ENCODE peak calls at places on chromosome 17, in five cellular contexts. One of them, this sample, is unnamed.

GRCh38 chr17:42878123-42878880 is 22.3 kb upstream of the G6PC1 start:
- ATAC-seq in RWPE2: no peak
- ATAC-seq in activated CD8-positive, alpha-beta T cell treated with anti-CD3 and anti-CD28 coated beads, Interleukin-2, amount 10 ng/mL, durations not matched to agents 7 days and 5 days: no peak
- ATAC-seq in right cardiac atrium: no peak
- ATAC-seq in stimulated activated memory B cell treated with anti-CD40 and anti-IgM and Interleukin-4, amounts not matched to agents 10 μg/mL and 1 μg/mL and 100 μg/mL, for 72 hours: no peak
- ATAC-seq in this sample: no peak

GRCh38 chr17:82241926-82242697 is 13.3 kb downstream of the SLC16A3 start:
- ATAC-seq in right cardiac atrium: peak
- ATAC-seq in RWPE2: peak
- ATAC-seq in activated CD8-positive, alpha-beta T cell treated with anti-CD3 and anti-CD28 coated beads, Interleukin-2, amount 10 ng/mL, durations not matched to agents 7 days and 5 days: no peak
- ATAC-seq in stimulated activated memory B cell treated with anti-CD40 and anti-IgM and Interleukin-4, amounts not matched to agents 10 μg/mL and 1 μg/mL and 100 μg/mL, for 72 hours: no peak
- ATAC-seq in this sample: peak

GRCh38 chr17:27531469-27531948 is 75.3 kb downstream of the KSR1 start:
- ATAC-seq in activated CD8-positive, alpha-beta T cell treated with anti-CD3 and anti-CD28 coated beads, Interleukin-2, amount 10 ng/mL, durations not matched to agents 7 days and 5 days: no peak
- ATAC-seq in stimulated activated memory B cell treated with anti-CD40 and anti-IgM and Interleukin-4, amounts not matched to agents 10 μg/mL and 1 μg/mL and 100 μg/mL, for 72 hours: peak
- ATAC-seq in RWPE2: no peak
- ATAC-seq in right cardiac atrium: no peak
- ATAC-seq in this sample: no peak

GRCh38 chr17:62692721-62693431 is 65.4 kb downstream of the MRC2 start:
- ATAC-seq in stimulated activated memory B cell treated with anti-CD40 and anti-IgM and Interleukin-4, amounts not matched to agents 10 μg/mL and 1 μg/mL and 100 μg/mL, for 72 hours: peak
- ATAC-seq in RWPE2: peak
- ATAC-seq in right cardiac atrium: peak
- ATAC-seq in activated CD8-positive, alpha-beta T cell treated with anti-CD3 and anti-CD28 coated beads, Interleukin-2, amount 10 ng/mL, durations not matched to agents 7 days and 5 days: no peak
- ATAC-seq in this sample: peak

GRCh38 chr17:13957636-13958035 is 111.7 kb upstream of the COX10 start:
- ATAC-seq in activated CD8-positive, alpha-beta T cell treated with anti-CD3 and anti-CD28 coated beads, Interleukin-2, amount 10 ng/mL, durations not matched to agents 7 days and 5 days: no peak
- ATAC-seq in RWPE2: no peak
- ATAC-seq in stimulated activated memory B cell treated with anti-CD40 and anti-IgM and Interleukin-4, amounts not matched to agents 10 μg/mL and 1 μg/mL and 100 μg/mL, for 72 hours: no peak
- ATAC-seq in right cardiac atrium: no peak
- ATAC-seq in this sample: no peak

GRCh38 chr17:76659928-76660614 is 16.5 kb upstream of the ST6GALNAC1 start:
- ATAC-seq in stimulated activated memory B cell treated with anti-CD40 and anti-IgM and Interleukin-4, amounts not matched to agents 10 μg/mL and 1 μg/mL and 100 μg/mL, for 72 hours: peak
- ATAC-seq in RWPE2: no peak
- ATAC-seq in activated CD8-positive, alpha-beta T cell treated with anti-CD3 and anti-CD28 coated beads, Interleukin-2, amount 10 ng/mL, durations not matched to agents 7 days and 5 days: no peak
- ATAC-seq in right cardiac atrium: peak
- ATAC-seq in this sample: peak

GRCh38 chr17:39706921-39707337 is 7.1 kb downstream of the ERBB2 start:
- ATAC-seq in stimulated activated memory B cell treated with anti-CD40 and anti-IgM and Interleukin-4, amounts not matched to agents 10 μg/mL and 1 μg/mL and 100 μg/mL, for 72 hours: no peak
- ATAC-seq in right cardiac atrium: no peak
- ATAC-seq in RWPE2: no peak
- ATAC-seq in activated CD8-positive, alpha-beta T cell treated with anti-CD3 and anti-CD28 coated beads, Interleukin-2, amount 10 ng/mL, durations not matched to agents 7 days and 5 days: peak
- ATAC-seq in this sample: no peak

GRCh38 chr17:49471089-49471683 is 23.9 kb upstream of the NGFR start:
- ATAC-seq in RWPE2: no peak
- ATAC-seq in stimulated activated memory B cell treated with anti-CD40 and anti-IgM and Interleukin-4, amounts not matched to agents 10 μg/mL and 1 μg/mL and 100 μg/mL, for 72 hours: no peak
- ATAC-seq in activated CD8-positive, alpha-beta T cell treated with anti-CD3 and anti-CD28 coated beads, Interleukin-2, amount 10 ng/mL, durations not matched to agents 7 days and 5 days: no peak
- ATAC-seq in right cardiac atrium: peak
- ATAC-seq in this sample: peak

GRCh38 chr17:63035695-63036094 is 69.7 kb downstream of the TANC2 start:
- ATAC-seq in right cardiac atrium: no peak
- ATAC-seq in RWPE2: no peak
- ATAC-seq in activated CD8-positive, alpha-beta T cell treated with anti-CD3 and anti-CD28 coated beads, Interleukin-2, amount 10 ng/mL, durations not matched to agents 7 days and 5 days: no peak
- ATAC-seq in stimulated activated memory B cell treated with anti-CD40 and anti-IgM and Interleukin-4, amounts not matched to agents 10 μg/mL and 1 μg/mL and 100 μg/mL, for 72 hours: no peak
- ATAC-seq in this sample: peak

GRCh38 chr17:61806081-61806828 is 57.1 kb downstream of the BRIP1 start:
- ATAC-seq in right cardiac atrium: no peak
- ATAC-seq in stimulated activated memory B cell treated with anti-CD40 and anti-IgM and Interleukin-4, amounts not matched to agents 10 μg/mL and 1 μg/mL and 100 μg/mL, for 72 hours: no peak
- ATAC-seq in RWPE2: no peak
- ATAC-seq in activated CD8-positive, alpha-beta T cell treated with anti-CD3 and anti-CD28 coated beads, Interleukin-2, amount 10 ng/mL, durations not matched to agents 7 days and 5 days: no peak
- ATAC-seq in this sample: peak

GRCh38 chr17:27892542-27892865 is 661 bp downstream of the LYRM9 start:
- ATAC-seq in stimulated activated memory B cell treated with anti-CD40 and anti-IgM and Interleukin-4, amounts not matched to agents 10 μg/mL and 1 μg/mL and 100 μg/mL, for 72 hours: no peak
- ATAC-seq in right cardiac atrium: no peak
- ATAC-seq in RWPE2: no peak
- ATAC-seq in activated CD8-positive, alpha-beta T cell treated with anti-CD3 and anti-CD28 coated beads, Interleukin-2, amount 10 ng/mL, durations not matched to agents 7 days and 5 days: no peak
- ATAC-seq in this sample: no peak

GRCh38 chr17:19268611-19269010 is 31.4 kb downstream of the EPN2 start:
- ATAC-seq in activated CD8-positive, alpha-beta T cell treated with anti-CD3 and anti-CD28 coated beads, Interleukin-2, amount 10 ng/mL, durations not matched to agents 7 days and 5 days: no peak
- ATAC-seq in right cardiac atrium: no peak
- ATAC-seq in stimulated activated memory B cell treated with anti-CD40 and anti-IgM and Interleukin-4, amounts not matched to agents 10 μg/mL and 1 μg/mL and 100 μg/mL, for 72 hours: no peak
- ATAC-seq in RWPE2: no peak
- ATAC-seq in this sample: no peak

GRCh38 chr17:76179496-76180467 is 38.7 kb upstream of the FOXJ1 start:
- ATAC-seq in RWPE2: no peak
- ATAC-seq in right cardiac atrium: no peak
- ATAC-seq in activated CD8-positive, alpha-beta T cell treated with anti-CD3 and anti-CD28 coated beads, Interleukin-2, amount 10 ng/mL, durations not matched to agents 7 days and 5 days: peak
- ATAC-seq in stimulated activated memory B cell treated with anti-CD40 and anti-IgM and Interleukin-4, amounts not matched to agents 10 μg/mL and 1 μg/mL and 100 μg/mL, for 72 hours: no peak
- ATAC-seq in this sample: no peak

GRCh38 chr17:2084129-2084765 is 29.3 kb downstream of the HIC1 start:
- ATAC-seq in activated CD8-positive, alpha-beta T cell treated with anti-CD3 and anti-CD28 coated beads, Interleukin-2, amount 10 ng/mL, durations not matched to agents 7 days and 5 days: no peak
- ATAC-seq in stimulated activated memory B cell treated with anti-CD40 and anti-IgM and Interleukin-4, amounts not matched to agents 10 μg/mL and 1 μg/mL and 100 μg/mL, for 72 hours: peak
- ATAC-seq in RWPE2: peak
- ATAC-seq in right cardiac atrium: peak
- ATAC-seq in this sample: peak

GRCh38 chr17:81870978-81871386 is at the start of gene ARHGDIA:
- ATAC-seq in right cardiac atrium: peak
- ATAC-seq in RWPE2: no peak
- ATAC-seq in activated CD8-positive, alpha-beta T cell treated with anti-CD3 and anti-CD28 coated beads, Interleukin-2, amount 10 ng/mL, durations not matched to agents 7 days and 5 days: peak
- ATAC-seq in stimulated activated memory B cell treated with anti-CD40 and anti-IgM and Interleukin-4, amounts not matched to agents 10 μg/mL and 1 μg/mL and 100 μg/mL, for 72 hours: peak
- ATAC-seq in this sample: peak

GRCh38 chr17:63824362-63824761 is 2.9 kb upstream of the PSMC5 start:
- ATAC-seq in right cardiac atrium: no peak
- ATAC-seq in RWPE2: no peak
- ATAC-seq in activated CD8-positive, alpha-beta T cell treated with anti-CD3 and anti-CD28 coated beads, Interleukin-2, amount 10 ng/mL, durations not matched to agents 7 days and 5 days: no peak
- ATAC-seq in stimulated activated memory B cell treated with anti-CD40 and anti-IgM and Interleukin-4, amounts not matched to agents 10 μg/mL and 1 μg/mL and 100 μg/mL, for 72 hours: no peak
- ATAC-seq in this sample: no peak

GRCh38 chr17:61000911-61001310 is 323.3 kb downstream of the BCAS3 start:
- ATAC-seq in activated CD8-positive, alpha-beta T cell treated with anti-CD3 and anti-CD28 coated beads, Interleukin-2, amount 10 ng/mL, durations not matched to agents 7 days and 5 days: no peak
- ATAC-seq in stimulated activated memory B cell treated with anti-CD40 and anti-IgM and Interleukin-4, amounts not matched to agents 10 μg/mL and 1 μg/mL and 100 μg/mL, for 72 hours: no peak
- ATAC-seq in RWPE2: peak
- ATAC-seq in right cardiac atrium: no peak
- ATAC-seq in this sample: peak

GRCh38 chr17:78226752-78227454 is 4.5 kb upstream of the TMEM235 start:
- ATAC-seq in stimulated activated memory B cell treated with anti-CD40 and anti-IgM and Interleukin-4, amounts not matched to agents 10 μg/mL and 1 μg/mL and 100 μg/mL, for 72 hours: no peak
- ATAC-seq in activated CD8-positive, alpha-beta T cell treated with anti-CD3 and anti-CD28 coated beads, Interleukin-2, amount 10 ng/mL, durations not matched to agents 7 days and 5 days: no peak
- ATAC-seq in RWPE2: peak
- ATAC-seq in right cardiac atrium: no peak
- ATAC-seq in this sample: peak

GRCh38 chr17:41792835-41793748 is 6.6 kb upstream of the JUP start:
- ATAC-seq in right cardiac atrium: peak
- ATAC-seq in stimulated activated memory B cell treated with anti-CD40 and anti-IgM and Interleukin-4, amounts not matched to agents 10 μg/mL and 1 μg/mL and 100 μg/mL, for 72 hours: no peak
- ATAC-seq in RWPE2: peak
- ATAC-seq in activated CD8-positive, alpha-beta T cell treated with anti-CD3 and anti-CD28 coated beads, Interleukin-2, amount 10 ng/mL, durations not matched to agents 7 days and 5 days: no peak
- ATAC-seq in this sample: peak

GRCh38 chr17:4807534-4808377 is 804 bp downstream of the PLD2 start:
- ATAC-seq in stimulated activated memory B cell treated with anti-CD40 and anti-IgM and Interleukin-4, amounts not matched to agents 10 μg/mL and 1 μg/mL and 100 μg/mL, for 72 hours: no peak
- ATAC-seq in activated CD8-positive, alpha-beta T cell treated with anti-CD3 and anti-CD28 coated beads, Interleukin-2, amount 10 ng/mL, durations not matched to agents 7 days and 5 days: no peak
- ATAC-seq in RWPE2: no peak
- ATAC-seq in right cardiac atrium: peak
- ATAC-seq in this sample: peak

GRCh38 chr17:69581061-69581955 is 166.8 kb downstream of the MAP2K6 start:
- ATAC-seq in right cardiac atrium: no peak
- ATAC-seq in activated CD8-positive, alpha-beta T cell treated with anti-CD3 and anti-CD28 coated beads, Interleukin-2, amount 10 ng/mL, durations not matched to agents 7 days and 5 days: peak
- ATAC-seq in stimulated activated memory B cell treated with anti-CD40 and anti-IgM and Interleukin-4, amounts not matched to agents 10 μg/mL and 1 μg/mL and 100 μg/mL, for 72 hours: peak
- ATAC-seq in RWPE2: no peak
- ATAC-seq in this sample: no peak

GRCh38 chr17:5667871-5668270 is 83.6 kb upstream of the NLRP1 start:
- ATAC-seq in stimulated activated memory B cell treated with anti-CD40 and anti-IgM and Interleukin-4, amounts not matched to agents 10 μg/mL and 1 μg/mL and 100 μg/mL, for 72 hours: no peak
- ATAC-seq in activated CD8-positive, alpha-beta T cell treated with anti-CD3 and anti-CD28 coated beads, Interleukin-2, amount 10 ng/mL, durations not matched to agents 7 days and 5 days: no peak
- ATAC-seq in right cardiac atrium: no peak
- ATAC-seq in RWPE2: no peak
- ATAC-seq in this sample: peak

GRCh38 chr17:44561237-44561623 is 3.9 kb downstream of the FZD2 start:
- ATAC-seq in right cardiac atrium: no peak
- ATAC-seq in RWPE2: no peak
- ATAC-seq in activated CD8-positive, alpha-beta T cell treated with anti-CD3 and anti-CD28 coated beads, Interleukin-2, amount 10 ng/mL, durations not matched to agents 7 days and 5 days: no peak
- ATAC-seq in stimulated activated memory B cell treated with anti-CD40 and anti-IgM and Interleukin-4, amounts not matched to agents 10 μg/mL and 1 μg/mL and 100 μg/mL, for 72 hours: no peak
- ATAC-seq in this sample: no peak

This sample was measured in SK-N-SH treated with all-trans-retinoic acid at 6 μM for 48 hours.